ENCODE peak calls at places on chromosomes 2 and 18, in eight cellular contexts. X is endodermal cell, G is immature natural killer cell, P is C1 segment of cervical spinal cord, R is A172, T is skeletal muscle cell, S is HT1080, Q is activated gamma-delta T cell. U is an unnamed sample.

GRCh38 chr2:29841386-29842004 is 79.9 kb downstream of the ALK start:
- DNase-seq in T (no peak), G (no peak), Q (no peak), R (peak), S (peak), P (no peak), X (peak), U (peak)

GRCh38 chr2:160087854-160088745 is 25.7 kb upstream of the PLA2R1 start:
- DNase-seq in X (no peak), T (no peak), Q (no peak), P (no peak), G (no peak), R (peak), S (peak), U (no peak)

GRCh38 chr2:226797289-226797988 is 2.2 kb downstream of the IRS1 start:
- DNase-seq in S (peak), Q (no peak), G (no peak), X (no peak), R (no peak), P (no peak), T (no peak), U (no peak)

GRCh38 chr2:237270556-237270955 is 143.4 kb downstream of the COL6A3 start:
- DNase-seq in Q (no peak), P (no peak), X (no peak), R (no peak), G (no peak), S (no peak), T (no peak), U (no peak)

GRCh38 chr2:180048256-180048655 is 41.2 kb upstream of the CWC22 start:
- DNase-seq in G (no peak), P (no peak), S (peak), R (no peak), X (no peak), Q (no peak), T (peak), U (no peak)

GRCh38 chr2:177282101-177282573 is 17.6 kb upstream of the NFE2L2 start:
- DNase-seq in Q (no peak), P (no peak), X (peak), G (no peak), T (no peak), S (peak), R (no peak), U (no peak)

GRCh38 chr2:105778344-105778607 is 33.6 kb downstream of the NCK2 start:
- DNase-seq in R (no peak), S (no peak), T (no peak), Q (no peak), P (no peak), X (peak), G (no peak), U (no peak)

GRCh38 chr18:38940863-38941531 is 1375.4 kb upstream of the CELF4 start:
- DNase-seq in G (peak), P (no peak), S (peak), Q (no peak), R (peak), X (no peak), T (peak), U (peak)

GRCh38 chr2:85712261-85712660 is 18.1 kb downstream of the GNLY start:
- DNase-seq in S (no peak), P (no peak), X (no peak), T (no peak), G (no peak), R (no peak), Q (no peak), U (no peak)

GRCh38 chr2:65379721-65380171 is 52.7 kb downstream of the SPRED2 start:
- DNase-seq in X (no peak), T (no peak), R (no peak), P (no peak), S (no peak), G (no peak), Q (no peak), U (no peak)

GRCh38 chr2:224865016-224865415 is 148.9 kb upstream of the CCDC195 start:
- DNase-seq in G (no peak), T (no peak), P (no peak), Q (no peak), X (no peak), R (no peak), S (no peak), U (no peak)

GRCh38 chr18:76764296-76764901 is 58.0 kb upstream of the ZNF236 start:
- DNase-seq in Q (no peak), G (peak), X (no peak), S (no peak), P (no peak), R (no peak), T (no peak), U (no peak)

GRCh38 chr18:10304853-10305252 is 149.6 kb upstream of the APCDD1 start:
- DNase-seq in T (peak), R (no peak), P (no peak), Q (no peak), G (no peak), S (peak), X (no peak), U (no peak)

GRCh38 chr2:115299207-115299606 is 856.8 kb downstream of the DPP10 start:
- DNase-seq in Q (no peak), P (no peak), T (no peak), G (no peak), X (no peak), R (no peak), S (no peak), U (no peak)

GRCh38 chr18:57627488-57627887 is 5.9 kb upstream of the NARS1 start:
- DNase-seq in P (no peak), T (no peak), R (peak), S (peak), Q (no peak), X (peak), G (no peak), U (no peak)

GRCh38 chr2:236170678-236171212 is 2.6 kb upstream of the GBX2 start:
- DNase-seq in S (no peak), Q (no peak), P (no peak), X (no peak), T (no peak), R (no peak), G (no peak), U (no peak)

GRCh38 chr2:46098606-46099005 is 198.6 kb upstream of the EPAS1 start:
- DNase-seq in Q (no peak), X (no peak), R (peak), P (no peak), S (peak), T (peak), G (no peak), U (no peak)

GRCh38 chr2:28567076-28567471 is 71.2 kb downstream of the PLB1 start:
- DNase-seq in S (no peak), G (no peak), T (no peak), R (no peak), P (peak), Q (no peak), X (no peak), U (no peak)

GRCh38 chr2:172437419-172438063 is 10.2 kb downstream of the ITGA6 start:
- DNase-seq in X (no peak), R (no peak), S (peak), T (no peak), G (peak), Q (no peak), P (peak), U (peak)

GRCh38 chr2:70140978-70141753 is 49.7 kb downstream of the C2orf42 start:
- DNase-seq in P (peak), X (peak), T (no peak), R (no peak), S (no peak), G (peak), Q (no peak), U (peak)

GRCh38 chr2:101307503-101307902 is 998 bp downstream of the RNF149 start:
- DNase-seq in T (no peak), S (no peak), G (no peak), X (no peak), Q (no peak), P (no peak), R (no peak), U (no peak)

GRCh38 chr2:235690809-235691450 is 197.1 kb downstream of the AGAP1 start:
- DNase-seq in Q (no peak), R (no peak), S (no peak), X (no peak), G (no peak), P (no peak), T (no peak), U (no peak)

GRCh38 chr18:67379991-67380390 is 136.5 kb downstream of the DSEL start:
- DNase-seq in Q (no peak), P (no peak), G (no peak), R (no peak), S (no peak), T (no peak), X (no peak), U (no peak)

GRCh38 chr2:240987588-240987987 is 10.8 kb upstream of the SNED1 start:
- DNase-seq in G (no peak), T (no peak), P (no peak), X (no peak), R (no peak), S (no peak), Q (no peak), U (no peak)

GRCh38 chr2:9681427-9681817 is 50.6 kb upstream of the YWHAQ start:
- DNase-seq in S (no peak), P (no peak), Q (no peak), X (no peak), G (peak), T (no peak), R (no peak), U (no peak)

GRCh38 chr18:48876590-48876989 is 74.2 kb downstream of the SMAD7 start:
- DNase-seq in G (no peak), S (no peak), X (no peak), T (no peak), Q (no peak), P (no peak), R (no peak), U (no peak)

U was measured in naive B cell.